ENCODE peak calls at places on chromosomes 4 and X, in eight cellular contexts. X, H, G, Y, V, Z, L and F are unnamed samples.
A peak's percentile ranks its signal among the peaks of the same experiment; 100 is the strongest.

GRCh38 chr4:182488886-182489285 is 245.7 kb downstream of the TENM3 start:
- DNase-seq in X (no peak), H (no peak), G (no peak), Y (no peak), V (no peak), Z (no peak), L (no peak), F (no peak)

GRCh38 chrX:33138677-33139249 is 72.6 kb downstream of the DMD start:
- DNase-seq in X (no peak), H (peak; percentile 7), G (no peak), Y (no peak), V (no peak), Z (no peak), L (no peak), F (no peak)

GRCh38 chrX:81120936-81121351 is 80.8 kb downstream of the HMGN5 start:
- DNase-seq in X (no peak), H (peak; percentile 62), G (no peak), Y (peak; percentile 2), V (peak; percentile 34), Z (no peak), L (peak; percentile 22), F (no peak)

GRCh38 chrX:47285762-47286320 is 53.0 kb downstream of the USP11 start:
- DNase-seq in X (no peak), H (no peak), G (no peak), Y (no peak), V (no peak), Z (no peak), L (peak; percentile 18), F (no peak)

GRCh38 chr4:84804126-84804525 is 162.4 kb downstream of the WDFY3 start:
- DNase-seq in X (no peak), H (no peak), G (peak; percentile 10), Y (no peak), V (no peak), Z (no peak), L (no peak), F (no peak)

GRCh38 chr4:151176711-151177110 is 77.3 kb downstream of the RPS3A start:
- DNase-seq in X (no peak), H (no peak), G (no peak), Y (no peak), V (no peak), Z (no peak), L (no peak), F (no peak)

GRCh38 chr4:5079581-5079980 is 28.3 kb downstream of the STK32B start:
- DNase-seq in X (no peak), H (no peak), G (no peak), Y (no peak), V (no peak), Z (no peak), L (no peak), F (no peak)

GRCh38 chr4:71240094-71240493 is 98.7 kb upstream of the SLC4A4 start:
- DNase-seq in X (no peak), H (no peak), G (no peak), Y (no peak), V (no peak), Z (no peak), L (no peak), F (no peak)

GRCh38 chrX:95903490-95903889 is 781.2 kb upstream of the DIAPH2 start:
- DNase-seq in X (no peak), H (peak; percentile 34), G (no peak), Y (no peak), V (no peak), Z (no peak), L (no peak), F (no peak)

GRCh38 chr4:145528601-145529000 is 46.9 kb downstream of the SMAD1 start:
- DNase-seq in X (no peak), H (no peak), G (no peak), Y (no peak), V (no peak), Z (no peak), L (no peak), F (no peak)

GRCh38 chrX:29952016-29952415 is 263.3 kb upstream of the MAGEB2 start:
- DNase-seq in X (no peak), H (no peak), G (no peak), Y (no peak), V (no peak), Z (no peak), L (no peak), F (no peak)

GRCh38 chr4:85029453-85029852 is 63.0 kb upstream of the WDFY3 start:
- DNase-seq in X (no peak), H (no peak), G (no peak), Y (no peak), V (no peak), Z (no peak), L (no peak), F (no peak)

GRCh38 chrX:25873196-25873595 is 264.9 kb upstream of the MAGEB18 start:
- DNase-seq in X (no peak), H (peak; percentile 16), G (no peak), Y (no peak), V (no peak), Z (no peak), L (no peak), F (no peak)

GRCh38 chr4:2835978-2836377 is 7.7 kb upstream of the ADD1 start:
- DNase-seq in X (no peak), H (no peak), G (no peak), Y (no peak), V (peak; percentile 19), Z (peak; percentile 76), L (peak; percentile 15), F (no peak)

GRCh38 chrX:108439961-108440696 is 491 bp downstream of the COL4A5 start:
- DNase-seq in X (no peak), H (no peak), G (no peak), Y (no peak), V (no peak), Z (no peak), L (peak; percentile 20), F (no peak)

GRCh38 chr4:6889101-6889735 is 20.4 kb upstream of the TBC1D14 start:
- DNase-seq in X (no peak), H (no peak), G (no peak), Y (no peak), V (peak; percentile 23), Z (peak; percentile 83), L (no peak), F (no peak)

GRCh38 chr4:90727938-90728337 is 600.7 kb downstream of the CCSER1 start:
- DNase-seq in X (no peak), H (peak; percentile 88), G (no peak), Y (no peak), V (no peak), Z (no peak), L (no peak), F (no peak)

GRCh38 chrX:38939067-38939466 is 137.8 kb downstream of the MID1IP1 start:
- DNase-seq in X (no peak), H (no peak), G (no peak), Y (no peak), V (no peak), Z (no peak), L (peak; percentile 29), F (no peak)

GRCh38 chrX:129013574-129013973 is 509.7 kb downstream of the SMARCA1 start:
- DNase-seq in X (no peak), H (no peak), G (no peak), Y (no peak), V (no peak), Z (no peak), L (no peak), F (no peak)
- TF ChIP-seq CTCF in X (no peak), H (no peak), G (no peak), Y (no peak), V (no peak), Z (no peak), L (no peak), F (no peak)

GRCh38 chr4:186243331-186243730 is 16.0 kb downstream of the KLKB1 start:
- DNase-seq in X (no peak), H (no peak), G (no peak), Y (no peak), V (no peak), Z (no peak), L (no peak), F (no peak)

GRCh38 chr4:186244835-186245234 is 17.5 kb downstream of the KLKB1 start:
- DNase-seq in X (no peak), H (no peak), G (no peak), Y (no peak), V (no peak), Z (no peak), L (no peak), F (no peak)

GRCh38 chr4:186240452-186240847 is 13.1 kb downstream of the KLKB1 start:
- DNase-seq in X (no peak), H (no peak), G (no peak), Y (no peak), V (no peak), Z (no peak), L (no peak), F (no peak)

GRCh38 chr4:186241616-186242015 is 14.3 kb downstream of the KLKB1 start:
- DNase-seq in X (no peak), H (no peak), G (no peak), Y (no peak), V (no peak), Z (no peak), L (no peak), F (no peak)

DNA sequence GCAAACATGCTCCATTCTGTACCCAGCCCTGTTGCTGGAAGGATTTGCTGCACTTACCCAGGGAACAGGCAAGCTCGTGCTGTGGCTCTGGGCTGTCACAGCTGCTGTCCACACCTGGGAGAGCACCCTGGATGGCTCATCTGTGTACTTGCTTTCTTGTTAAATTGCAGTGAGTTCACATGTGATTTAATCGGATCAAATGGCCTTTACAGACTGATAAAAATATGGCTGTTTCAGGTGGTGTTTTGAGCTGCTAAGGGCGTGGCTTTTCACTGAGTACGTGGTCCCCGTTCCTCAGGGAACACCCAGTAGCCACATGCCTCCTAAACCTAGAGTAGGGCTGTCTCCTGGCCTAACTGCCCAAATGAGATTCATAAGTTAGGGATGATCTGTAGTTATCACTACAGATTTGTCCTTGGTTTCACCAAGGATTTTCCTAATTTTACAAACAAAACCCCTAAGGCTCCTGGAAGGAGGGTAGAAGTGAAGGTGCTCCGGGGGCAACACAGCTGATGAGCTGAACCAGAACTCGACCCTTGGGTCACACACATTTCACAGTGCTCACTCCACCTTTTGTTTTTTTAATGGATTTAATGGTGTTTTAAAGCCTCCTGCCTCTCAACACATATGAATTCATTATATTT is 13.7 kb downstream of the KLKB1 start:
- DNase-seq in X (no peak), H (no peak), G (no peak), Y (no peak), V (no peak), Z (no peak), L (no peak), F (no peak)
- H3K4me3 ChIP-seq in X (no peak overlapping the region), H (no peak overlapping the region), G (no peak overlapping the region), Y (no peak overlapping the region), V (no peak overlapping the region), Z (no peak overlapping the region), L (no peak overlapping the region), F (no peak overlapping the region)

DNA sequence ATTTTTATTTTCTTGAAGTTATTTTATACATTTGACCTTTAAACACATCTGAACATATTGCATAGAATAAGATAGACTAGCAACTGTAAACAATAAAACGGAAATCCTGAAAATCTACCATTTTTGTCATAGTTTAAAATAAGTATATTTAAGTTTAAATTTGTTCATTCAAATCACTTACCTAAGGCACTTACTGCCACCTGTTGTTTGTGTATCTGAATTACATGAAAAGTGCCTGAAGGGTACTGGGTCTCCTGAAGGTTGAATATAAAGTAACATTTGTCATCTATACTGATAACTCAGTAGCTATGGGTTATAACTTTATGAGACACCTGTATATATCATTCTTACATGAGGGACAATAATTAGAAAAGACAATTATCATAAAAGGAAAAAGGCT is 38.6 kb downstream of the TRPC5 start:
- DNase-seq in X (no peak), H (peak; percentile 52), G (no peak), Y (no peak), V (no peak), Z (no peak), L (no peak), F (no peak)
- TF ChIP-seq CTCF in X (no peak), H (peak; percentile 48), G (no peak), Y (no peak), V (no peak), Z (no peak), L (no peak), F (peak; percentile 16)

GRCh38 chr4:148145475-148145874 is 296.7 kb downstream of the NR3C2 start:
- DNase-seq in X (no peak), H (no peak), G (no peak), Y (no peak), V (no peak), Z (no peak), L (no peak), F (no peak)
- H3K4me3 ChIP-seq in X (no peak overlapping the region), H (no peak overlapping the region), G (no peak overlapping the region), Y (no peak overlapping the region), V (no peak overlapping the region), Z (no peak overlapping the region), L (no peak overlapping the region), F (no peak overlapping the region)